ENCODE peak calls at places on chromosome 1, in six cellular contexts. D is WTC11, R is Caco-2, P is left ventricle myocardium inferior, U is pancreas, H is foreskin fibroblast. W is an unnamed sample.

GRCh38 chr1:54984126-54984842 is 3.9 kb downstream of the TMEM61 start:
- DNase-seq in H (no peak), P (no peak), D (no peak), U (no peak), R (no peak), W (no peak)

GRCh38 chr1:41241748-41242644 is at the start of gene SCMH1:
- DNase-seq in U (peak), H (peak), R (peak), D (peak), P (peak), W (peak)

GRCh38 chr1:31708324-31708723 is 4.5 kb upstream of the COL16A1 start:
- DNase-seq in U (no peak), H (peak), D (no peak), P (no peak), R (no peak), W (no peak)

GRCh38 chr1:163531345-163531744 is 209.6 kb downstream of the NUF2 start:
- DNase-seq in H (no peak), P (no peak), R (no peak), U (no peak), D (no peak), W (no peak)

GRCh38 chr1:245292141-245292540 is 137.4 kb downstream of the KIF26B start:
- DNase-seq in H (no peak), D (no peak), U (no peak), R (no peak), P (no peak), W (no peak)

GRCh38 chr1:18955442-18956188 is 861 bp downstream of the IFFO2 start:
- DNase-seq in P (no peak), U (peak), D (peak), H (peak), R (peak), W (peak)

GRCh38 chr1:240797050-240797449 is 185.1 kb upstream of the GREM2 start:
- DNase-seq in R (no peak), H (peak), D (no peak), U (no peak), P (no peak), W (peak)

GRCh38 chr1:17167041-17167782 is 37.7 kb upstream of the PADI1 start:
- DNase-seq in D (no peak), H (no peak), R (no peak), P (no peak), U (no peak), W (no peak)

GRCh38 chr1:205053296-205053695 is 10.3 kb downstream of the CNTN2 start:
- DNase-seq in R (no peak), U (no peak), D (no peak), P (no peak), H (no peak), W (no peak)

GRCh38 chr1:25657121-25657521 is 40.5 kb downstream of the MAN1C1 start:
- DNase-seq in U (no peak), R (no peak), D (no peak), P (no peak), H (no peak), W (no peak)

GRCh38 chr1:234933475-234933874 is 195.2 kb downstream of the TOMM20 start:
- DNase-seq in D (no peak), R (no peak), P (peak), U (no peak), H (peak), W (peak)

GRCh38 chr1:10538608-10539355 is 64.0 kb downstream of the PEX14 start:
- DNase-seq in D (no peak), P (no peak), R (no peak), U (no peak), H (no peak), W (no peak)

GRCh38 chr1:11806307-11806936 is 431 bp downstream of the CLCN6 start:
- DNase-seq in P (no peak), H (peak), U (no peak), D (no peak), R (no peak), W (peak)

GRCh38 chr1:221478050-221478949 is 263.6 kb downstream of the DUSP10 start:
- DNase-seq in P (peak), R (peak), H (peak), D (peak), U (peak), W (peak)
- TF ChIP-seq CTCF in P (peak), R (peak), H (peak), D (no peak), U (no peak), W (peak)

DNA sequence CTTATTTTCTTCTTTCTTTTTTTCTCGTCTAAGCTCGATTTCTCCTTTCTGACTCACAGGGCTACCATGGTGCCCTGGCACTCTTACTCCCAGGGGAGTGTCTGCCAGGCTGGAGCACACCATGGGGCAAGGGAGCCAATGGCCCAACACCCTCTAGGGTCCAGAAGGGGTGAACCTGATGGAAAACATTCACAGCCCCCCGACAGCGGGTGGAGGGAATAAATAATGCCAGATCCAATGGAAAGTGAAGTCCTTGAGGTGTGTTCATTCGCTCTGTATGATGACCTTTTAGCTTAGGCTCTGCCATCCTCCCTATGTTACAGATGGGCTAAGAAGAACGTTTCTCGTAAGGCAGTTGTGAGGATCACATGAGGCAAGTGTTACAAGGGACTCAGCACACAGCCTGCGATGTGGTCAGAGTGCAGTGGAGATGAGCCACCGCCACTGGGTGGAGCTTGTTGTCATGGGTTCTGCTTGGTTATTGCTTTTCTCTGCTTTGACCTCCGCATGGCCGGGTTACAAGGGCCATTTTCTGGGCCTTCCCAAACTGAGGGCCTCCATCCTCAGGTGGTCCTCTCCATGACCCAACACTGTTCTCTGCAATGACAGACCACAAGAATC is 3.5 kb upstream of the FCMR start:
- DNase-seq in H (no peak), D (peak), U (no peak), R (peak), P (no peak), W (no peak)
- TF ChIP-seq CTCF in H (no peak), D (no peak), U (no peak), R (no peak), P (peak), W (no peak)

GRCh38 chr1:96478228-96478627 is 243.4 kb upstream of the PTBP2 start:
- DNase-seq in R (no peak), U (no peak), H (no peak), D (no peak), P (no peak), W (no peak)
- TF ChIP-seq CTCF in R (no peak), U (no peak), H (no peak), D (no peak), P (no peak), W (no peak)

DNA sequence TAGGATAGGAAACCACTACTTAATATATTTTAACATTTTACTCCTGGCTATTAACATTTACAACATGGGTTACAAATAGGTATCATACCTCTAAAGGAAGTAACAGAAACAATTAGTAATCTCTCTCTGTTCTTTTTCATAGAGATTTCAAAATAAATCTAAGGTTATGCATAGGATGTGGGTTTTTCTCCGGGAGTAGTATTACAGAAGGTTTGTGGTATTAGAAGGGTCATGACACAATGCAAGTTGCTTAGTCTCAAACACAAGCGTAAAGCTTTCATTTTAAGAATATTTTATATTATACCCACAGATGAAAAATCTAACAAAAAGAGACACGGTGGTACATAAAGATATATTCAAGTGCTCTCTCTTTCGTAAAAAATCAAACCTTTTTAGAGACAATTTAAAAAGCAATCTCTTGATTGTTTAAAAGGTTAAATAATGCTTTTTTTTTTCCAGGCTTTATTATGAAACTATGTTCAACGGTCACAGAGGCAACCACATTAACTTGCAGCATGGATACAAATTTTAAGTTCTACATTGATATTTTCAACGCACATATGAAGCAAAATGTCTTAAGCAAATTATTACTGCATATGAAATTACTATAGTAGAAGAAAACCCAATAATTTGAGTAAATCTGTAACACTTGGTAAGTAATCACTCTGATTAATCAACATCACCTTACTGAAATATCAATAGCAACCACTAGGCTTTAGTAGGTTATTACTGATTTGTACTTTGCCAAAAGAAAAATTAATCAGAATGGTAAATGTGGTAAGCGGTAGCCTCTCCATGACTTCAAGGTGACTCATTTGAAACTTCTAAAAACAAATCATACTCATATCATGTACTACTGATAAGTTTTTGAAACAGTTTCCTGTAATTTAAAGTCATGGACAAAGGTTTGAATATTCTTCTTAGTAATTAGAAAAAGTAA is 97.4 kb upstream of the GFI1 start:
- DNase-seq in P (no peak), R (no peak), D (no peak), U (no peak), H (peak), W (peak)
- TF ChIP-seq CTCF in P (no peak), R (no peak), D (no peak), U (no peak), H (no peak), W (no peak)

W was measured in MCF 10A.